ENCODE peak calls at places on chromosomes 7 and 10, in eight cellular contexts. G, X, K, J, N, O, P and C are unnamed samples.

GRCh38 chr10:123146013-123146891 is 1.7 kb upstream of the HMX2 start:
- DNase-seq in G (peak; percentile 82), X (no peak), K (no peak), J (no peak), N (no peak), O (no peak), P (no peak), C (no peak)

GRCh38 chr10:13939391-13939790 is 352.6 kb downstream of the PRPF18 start:
- DNase-seq in G (no peak), X (no peak), K (no peak), J (no peak), N (no peak), O (peak; percentile 41), P (no peak), C (no peak)

GRCh38 chr7:4882742-4883351 is 669 bp downstream of the RADIL start:
- DNase-seq in G (peak; percentile 42), X (no peak), K (no peak), J (no peak), N (no peak), O (no peak), P (no peak), C (no peak)

GRCh38 chr7:105652359-105652993 is 71.2 kb upstream of the EFCAB10 start:
- DNase-seq in G (peak; percentile 91), X (peak; percentile 86), K (peak; percentile 89), J (peak; percentile 71), N (peak; percentile 82), O (peak; percentile 71), P (peak; percentile 82), C (peak; percentile 86)

GRCh38 chr7:129494041-129494440 is 8.3 kb upstream of the SMKR1 start:
- DNase-seq in G (no peak), X (no peak), K (no peak), J (no peak), N (no peak), O (peak; percentile 98), P (no peak), C (no peak)

GRCh38 chr10:76869931-76870330 is 767.7 kb downstream of the KCNMA1 start:
- DNase-seq in G (peak; percentile 18), X (no peak), K (no peak), J (no peak), N (no peak), O (no peak), P (no peak), C (no peak)

GRCh38 chr7:159218216-159219006 is 73.7 kb upstream of the VIPR2 start:
- DNase-seq in G (no peak), X (no peak), K (no peak), J (no peak), N (no peak), O (no peak), P (no peak), C (no peak)

GRCh38 chr10:10677479-10677878 is 340.2 kb upstream of the CELF2 start:
- DNase-seq in G (peak; percentile 74), X (peak; percentile 67), K (peak; percentile 83), J (peak; percentile 39), N (peak; percentile 57), O (peak; percentile 80), P (peak; percentile 36), C (peak; percentile 41)

GRCh38 chr10:52539463-52539862 is 225.4 kb downstream of the DKK1 start:
- DNase-seq in G (no peak), X (no peak), K (no peak), J (no peak), N (no peak), O (peak; percentile 47), P (peak; percentile 57), C (no peak)

GRCh38 chr10:43076311-43076875 is 476 bp upstream of the RET start:
- DNase-seq in G (peak; percentile 68), X (peak; percentile 66), K (peak; percentile 16), J (no peak), N (no peak), O (no peak), P (no peak), C (no peak)

GRCh38 chr10:110042891-110043290 is 35.1 kb downstream of the ADD3 start:
- DNase-seq in G (no peak), X (no peak), K (no peak), J (no peak), N (no peak), O (no peak), P (no peak), C (peak; percentile 0)

GRCh38 chr7:79159040-79159664 is 294.3 kb downstream of the MAGI2 start:
- DNase-seq in G (no peak), X (no peak), K (no peak), J (peak; percentile 4), N (no peak), O (no peak), P (no peak), C (no peak)

GRCh38 chr10:23370106-23370505 is 25.5 kb upstream of the C10orf67 start:
- DNase-seq in G (no peak), X (no peak), K (no peak), J (no peak), N (no peak), O (peak; percentile 19), P (no peak), C (no peak)

GRCh38 chr10:13276749-13277394 is 23.0 kb downstream of the PHYH start:
- DNase-seq in G (no peak), X (no peak), K (peak; percentile 20), J (no peak), N (no peak), O (peak; percentile 41), P (no peak), C (no peak)

GRCh38 chr7:85673881-85674280 is 487.0 kb upstream of the SEMA3D start:
- DNase-seq in G (no peak), X (no peak), K (no peak), J (no peak), N (no peak), O (no peak), P (no peak), C (no peak)

GRCh38 chr7:123916240-123916724 is 8.8 kb upstream of the SPAM1 start:
- DNase-seq in G (no peak), X (no peak), K (no peak), J (peak; percentile 6), N (peak; percentile 53), O (peak; percentile 0), P (peak; percentile 14), C (peak; percentile 14)

GRCh38 chr10:6275022-6275997 is 72.6 kb downstream of the PFKFB3 start:
- DNase-seq in G (peak; percentile 22), X (peak; percentile 94), K (peak; percentile 75), J (no peak), N (peak; percentile 68), O (peak; percentile 99), P (peak; percentile 93), C (peak; percentile 95)

GRCh38 chr7:157576415-157576814 is 239.6 kb downstream of the DNAJB6 start:
- DNase-seq in G (no peak), X (peak; percentile 65), K (peak; percentile 52), J (no peak), N (peak; percentile 57), O (no peak), P (no peak), C (no peak)

GRCh38 chr10:61139230-61139928 is 195.4 kb upstream of the RHOBTB1 start:
- DNase-seq in G (no peak), X (no peak), K (no peak), J (no peak), N (no peak), O (no peak), P (no peak), C (no peak)

GRCh38 chr10:61138728-61139127 is 194.7 kb upstream of the RHOBTB1 start:
- DNase-seq in G (no peak), X (no peak), K (no peak), J (no peak), N (no peak), O (no peak), P (no peak), C (no peak)

GRCh38 chr10:61140765-61141392 is 196.9 kb upstream of the RHOBTB1 start:
- DNase-seq in G (no peak), X (no peak), K (peak; percentile 69), J (peak; percentile 41), N (no peak), O (peak; percentile 77), P (peak; percentile 30), C (peak; percentile 26)

DNA sequence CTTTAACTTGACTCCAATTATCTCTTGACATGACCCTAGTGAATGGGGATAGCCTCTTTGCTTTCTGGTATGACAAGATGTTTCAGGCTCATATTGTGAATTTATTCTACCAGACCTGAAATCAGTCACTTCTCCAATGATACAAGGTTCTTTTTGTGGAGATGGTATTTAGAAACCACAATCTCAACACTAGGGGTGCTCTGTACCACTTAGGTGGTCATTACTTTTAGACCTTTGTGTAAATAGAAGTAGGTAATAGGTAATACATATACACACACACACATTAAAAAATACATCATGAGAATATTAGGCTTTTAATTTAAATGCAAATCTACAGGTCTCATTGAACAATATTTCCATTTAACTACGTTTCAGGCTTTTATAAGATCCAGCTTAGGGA is 199.0 kb upstream of the RHOBTB1 start:
- DNase-seq in G (no peak), X (no peak), K (no peak), J (no peak), N (no peak), O (no peak), P (no peak), C (no peak)
- TF ChIP-seq CTCF in G (no peak), X (no peak), K (no peak), J (peak; percentile 59), N (no peak), O (no peak), P (no peak), C (no peak)

GRCh38 chr7:66899552-66900280 is 21.3 kb upstream of the TMEM248 start:
- DNase-seq in G (no peak), X (no peak), K (no peak), J (no peak), N (no peak), O (no peak), P (no peak), C (no peak)
- TF ChIP-seq CTCF in G (no peak), X (no peak), K (no peak), J (no peak), N (no peak), O (no peak), P (no peak), C (no peak)

GRCh38 chr7:143395187-143396149 is 13.2 kb downstream of the EPHA1 start:
- DNase-seq in G (no peak), X (no peak), K (no peak), J (no peak), N (no peak), O (no peak), P (no peak), C (no peak)
- TF ChIP-seq CTCF in G (peak; percentile 29), X (no peak), K (no peak), J (no peak), N (no peak), O (peak; percentile 16), P (no peak), C (no peak)

GRCh38 chr10:58952162-58952561 is 224.3 kb upstream of the PHYHIPL start:
- DNase-seq in G (no peak), X (no peak), K (no peak), J (no peak), N (no peak), O (no peak), P (no peak), C (no peak)

GRCh38 chr10:58951087-58951486 is 225.4 kb upstream of the PHYHIPL start:
- DNase-seq in G (no peak), X (no peak), K (no peak), J (no peak), N (no peak), O (no peak), P (no peak), C (no peak)

GRCh38 chr10:58951750-58952149 is 224.7 kb upstream of the PHYHIPL start:
- DNase-seq in G (no peak), X (no peak), K (no peak), J (no peak), N (no peak), O (no peak), P (no peak), C (no peak)

GRCh38 chr10:58954163-58954562 is 222.3 kb upstream of the PHYHIPL start:
- DNase-seq in G (no peak), X (no peak), K (no peak), J (no peak), N (no peak), O (no peak), P (no peak), C (no peak)

GRCh38 chr10:58952747-58953466 is 223.5 kb upstream of the PHYHIPL start:
- DNase-seq in G (peak; percentile 32), X (no peak), K (peak; percentile 83), J (peak; percentile 31), N (peak; percentile 63), O (peak; percentile 42), P (peak; percentile 41), C (peak; percentile 65)
- TF ChIP-seq CTCF in G (peak; percentile 79), X (peak; percentile 86), K (peak; percentile 92), J (peak; percentile 88), N (peak; percentile 54), O (peak; percentile 77), P (peak; percentile 78), C (peak; percentile 75)